ENCODE peak calls at places on chromosomes 4 and X, in eight cellular contexts. Y is mesenchymal stem cell, A is PC-3, E is mammary epithelial cell, I is GM23248, F is endothelial cell of umbilical vein, K is OCI-LY7, T is hepatocyte. M is an unnamed sample.

GRCh38 chr4:171644430-171645057 is 168.7 kb upstream of the GALNTL6 start:
- DNase-seq in T (no peak), K (no peak), A (no peak), Y (no peak), F (no peak), E (no peak), I (no peak), M (no peak)

GRCh38 chr4:43234626-43235025 is 342.1 kb downstream of the GRXCR1 start:
- DNase-seq in F (no peak), A (no peak), E (no peak), K (no peak), Y (peak; percentile 33), I (peak; percentile 47), T (no peak), M (peak; percentile 67)

GRCh38 chrX:114267127-114267526 is 316.8 kb upstream of the HTR2C start:
- DNase-seq in T (no peak), A (no peak), E (no peak), K (no peak), Y (no peak), I (no peak), F (no peak), M (no peak)

GRCh38 chrX:43676960-43677582 is 21.0 kb downstream of the MAOA start:
- DNase-seq in E (peak; percentile 6), T (peak; percentile 58), A (no peak), Y (peak; percentile 89), K (no peak), I (no peak), F (no peak), M (peak; percentile 65)

GRCh38 chrX:112614640-112615039 is 65.1 kb downstream of the LHFPL1 start:
- DNase-seq in I (peak; percentile 53), K (no peak), T (peak; percentile 54), E (no peak), A (no peak), Y (peak; percentile 37), F (no peak), M (peak; percentile 1)

GRCh38 chr4:56654238-56654632 is 26.9 kb downstream of the HOPX start:
- DNase-seq in I (no peak), Y (no peak), E (no peak), K (no peak), T (no peak), A (peak; percentile 31), F (no peak), M (no peak)

GRCh38 chr4:102625232-102625930 is 124.2 kb downstream of the NFKB1 start:
- DNase-seq in A (peak; percentile 38), F (peak; percentile 23), I (peak; percentile 66), T (peak; percentile 47), Y (peak; percentile 51), E (peak; percentile 50), K (peak; percentile 61), M (peak; percentile 73)

GRCh38 chrX:75546724-75547123 is 23.9 kb upstream of the ZDHHC15 start:
- DNase-seq in F (no peak), I (no peak), A (no peak), T (no peak), Y (no peak), K (no peak), E (no peak), M (no peak)

GRCh38 chrX:45198301-45198700 is 2.4 kb downstream of the DIPK2B start:
- DNase-seq in T (no peak), I (no peak), E (no peak), Y (no peak), K (no peak), F (peak; percentile 83), A (no peak), M (no peak)

GRCh38 chrX:29666361-29666760 is 549.0 kb upstream of the MAGEB2 start:
- DNase-seq in F (no peak), T (no peak), Y (no peak), E (no peak), I (peak; percentile 26), K (no peak), A (no peak), M (peak; percentile 81)

GRCh38 chr4:105050896-105051295 is 95.8 kb upstream of the TET2 start:
- DNase-seq in A (peak; percentile 27), T (no peak), I (peak; percentile 23), E (peak; percentile 40), K (no peak), F (peak; percentile 53), Y (no peak), M (peak; percentile 43)

GRCh38 chr4:100742045-100742444 is 224.2 kb upstream of the EMCN start:
- DNase-seq in K (peak; percentile 2), T (no peak), A (peak; percentile 69), F (peak; percentile 67), I (peak; percentile 67), E (peak; percentile 70), Y (peak; percentile 40), M (peak; percentile 63)

GRCh38 chrX:17590892-17591740 is 146.2 kb upstream of the SCML1 start:
- DNase-seq in E (peak; percentile 64), K (peak; percentile 11), A (peak; percentile 79), I (peak; percentile 79), Y (peak; percentile 38), T (peak; percentile 68), F (peak; percentile 77), M (peak; percentile 94)

GRCh38 chr4:622996-623913 is 2.1 kb upstream of the PDE6B start:
- DNase-seq in I (no peak), A (no peak), E (no peak), T (no peak), K (no peak), Y (no peak), F (no peak), M (no peak)

GRCh38 chr4:8740666-8741395 is 130.8 kb downstream of the HMX1 start:
- DNase-seq in A (no peak), Y (no peak), F (no peak), E (no peak), T (no peak), I (no peak), K (no peak), M (no peak)

GRCh38 chr4:76308548-76308947 is 2.0 kb downstream of the STBD1 start:
- DNase-seq in Y (no peak), K (no peak), F (no peak), E (no peak), T (peak; percentile 80), I (no peak), A (no peak), M (no peak)

GRCh38 chr4:164529058-164529457 is 224.9 kb upstream of the SMIM31 start:
- DNase-seq in K (no peak), F (no peak), I (no peak), T (no peak), A (no peak), Y (no peak), E (no peak), M (no peak)

GRCh38 chr4:114396808-114397207 is 201.8 kb upstream of the UGT8 start:
- DNase-seq in A (no peak), F (no peak), T (no peak), E (peak; percentile 48), Y (no peak), K (no peak), I (no peak), M (no peak)

GRCh38 chr4:152038238-152038637 is 277.4 kb upstream of the GATB start:
- DNase-seq in I (peak; percentile 81), E (peak; percentile 9), A (peak; percentile 74), T (no peak), F (no peak), Y (peak; percentile 88), K (no peak), M (peak; percentile 86)

GRCh38 chr4:105835177-105835576 is 60.1 kb upstream of the NPNT start:
- DNase-seq in I (no peak), E (no peak), F (no peak), T (no peak), Y (no peak), K (no peak), A (no peak), M (no peak)

GRCh38 chr4:63620271-63620670 is 789.0 kb downstream of the TECRL start:
- DNase-seq in K (no peak), I (no peak), A (peak; percentile 11), E (no peak), Y (no peak), F (no peak), T (no peak), M (no peak)

GRCh38 chr4:17559709-17560048 is 17.3 kb upstream of the LAP3 start:
- DNase-seq in I (no peak), E (no peak), Y (no peak), A (no peak), T (no peak), K (no peak), F (no peak), M (no peak)

GRCh38 chr4:17558941-17559708 is 17.9 kb upstream of the LAP3 start:
- DNase-seq in K (no peak), A (no peak), I (no peak), E (no peak), Y (no peak), F (no peak), T (peak; percentile 26), M (no peak)

GRCh38 chr4:17562157-17562556 is 14.8 kb upstream of the LAP3 start:
- DNase-seq in K (peak; percentile 37), A (peak; percentile 8), T (no peak), F (no peak), I (peak; percentile 12), Y (no peak), E (no peak), M (no peak)

GRCh38 chr4:17560065-17560673 is 16.8 kb upstream of the LAP3 start:
- DNase-seq in I (no peak), A (no peak), T (no peak), Y (no peak), E (no peak), K (no peak), F (no peak), M (no peak)

GRCh38 chr4:17561195-17561909 is 15.6 kb upstream of the LAP3 start:
- DNase-seq in E (peak; percentile 71), I (peak; percentile 97), F (no peak), Y (no peak), T (no peak), K (no peak), A (peak; percentile 30), M (peak; percentile 69)
- H2AFZ ChIP-seq in E (peak overlapping the region; percentile 6), I (no peak overlapping the region), F (no peak overlapping the region), Y (no peak overlapping the region), T (no peak overlapping the region), K (no peak overlapping the region), A (no peak overlapping the region), M (no peak overlapping the region)

GRCh38 chrX:34653811-34654210 is 3.3 kb downstream of the TMEM47 start:
- DNase-seq in K (no peak), I (peak; percentile 52), T (no peak), E (peak; percentile 36), A (no peak), Y (peak; percentile 34), F (peak; percentile 56), M (peak; percentile 29)
- H3K4me3 ChIP-seq in K (no peak overlapping the region), I (peak overlapping the region; percentile 95), T (peak overlapping the region; percentile 74), E (peak overlapping the region; percentile 24), A (no peak overlapping the region), Y (no peak overlapping the region), F (peak overlapping the region; percentile 95), M (peak overlapping the region; percentile 46)

DNA sequence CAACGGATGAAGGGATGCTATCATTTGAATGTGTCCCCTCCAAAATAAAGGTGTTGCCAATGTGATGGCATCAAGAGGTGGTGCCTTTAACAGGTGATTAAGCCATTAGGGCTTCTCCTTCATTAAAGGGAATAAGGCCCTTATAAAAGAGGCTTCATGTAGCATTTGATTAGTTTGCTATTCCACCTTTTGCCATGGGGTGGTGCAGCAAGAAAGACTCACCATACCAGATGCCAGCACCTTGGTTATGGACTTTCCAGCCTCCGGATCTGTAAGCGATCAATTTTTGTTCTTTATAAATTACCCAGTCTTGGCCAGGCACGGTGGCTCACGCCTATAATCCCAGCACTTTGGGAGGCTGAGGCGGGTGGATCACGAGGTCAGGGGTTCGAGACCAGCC is 7.9 kb upstream of the SLC25A43 start:
- DNase-seq in Y (peak; percentile 28), I (peak; percentile 58), K (peak; percentile 29), T (no peak), A (peak; percentile 62), E (peak; percentile 16), F (peak; percentile 34), M (peak; percentile 37)
- H2AFZ ChIP-seq in Y (no peak overlapping the region), I (no peak overlapping the region), K (no peak overlapping the region), T (no peak overlapping the region), A (no peak overlapping the region), E (no peak overlapping the region), F (no peak overlapping the region), M (no peak overlapping the region)

GRCh38 chrX:25013593-25014365 is 2.0 kb downstream of the ARX start:
- DNase-seq in Y (no peak), I (no peak), T (peak; percentile 43), A (no peak), F (no peak), E (no peak), K (peak; percentile 37), M (no peak)
- H3K4me3 ChIP-seq in Y (no peak overlapping the region), I (no peak overlapping the region), T (no peak overlapping the region), A (no peak overlapping the region), F (no peak overlapping the region), E (no peak overlapping the region), K (no peak overlapping the region), M (no peak overlapping the region)

M was measured in fibroblast of lung.